ENCODE peak calls at places on chromosomes 2 and 18, in four cellular contexts. One of them, this sample, is unnamed.
A peak's percentile ranks its signal among the peaks of the same experiment; 100 is the strongest.

GRCh38 chr2:238947243-238947760 is 99.4 kb downstream of the TWIST2 start:
- DNase-seq in right atrium auricular region: no peak
- DNase-seq in lower lobe of right lung: no peak
- DNase-seq in adrenal gland: no peak
- DNase-seq in this sample: no peak

GRCh38 chr18:12862467-12862866 is 21.6 kb downstream of the PTPN2 start:
- DNase-seq in right atrium auricular region: no peak
- DNase-seq in lower lobe of right lung: no peak
- DNase-seq in adrenal gland: no peak
- DNase-seq in this sample: no peak

GRCh38 chr2:199814845-199815211 is 36.2 kb downstream of the FTCDNL1 start:
- DNase-seq in right atrium auricular region: no peak
- DNase-seq in lower lobe of right lung: no peak
- DNase-seq in adrenal gland: no peak
- DNase-seq in this sample: no peak

GRCh38 chr2:240564571-240565266 is 3.6 kb upstream of the RNPEPL1 start:
- DNase-seq in right atrium auricular region: peak; percentile 40
- DNase-seq in lower lobe of right lung: no peak
- DNase-seq in adrenal gland: peak; percentile 18
- DNase-seq in this sample: peak; percentile 52

GRCh38 chr2:236510049-236510448 is 59.6 kb upstream of the ACKR3 start:
- DNase-seq in right atrium auricular region: no peak
- DNase-seq in lower lobe of right lung: no peak
- DNase-seq in adrenal gland: no peak
- DNase-seq in this sample: no peak

GRCh38 chr2:111632661-111633060 is 251.3 kb downstream of the ANAPC1 start:
- DNase-seq in right atrium auricular region: no peak
- DNase-seq in lower lobe of right lung: no peak
- DNase-seq in adrenal gland: no peak
- DNase-seq in this sample: no peak

GRCh38 chr2:138423745-138424144 is 77.8 kb upstream of the SPOPL start:
- DNase-seq in right atrium auricular region: no peak
- DNase-seq in lower lobe of right lung: no peak
- DNase-seq in adrenal gland: no peak
- DNase-seq in this sample: no peak

GRCh38 chr18:28728891-28729290 is 552.0 kb upstream of the CDH2 start:
- DNase-seq in right atrium auricular region: no peak
- DNase-seq in lower lobe of right lung: no peak
- DNase-seq in adrenal gland: no peak
- DNase-seq in this sample: no peak

GRCh38 chr2:39488450-39488849 is 51.4 kb upstream of the MAP4K3 start:
- DNase-seq in right atrium auricular region: no peak
- DNase-seq in lower lobe of right lung: peak; percentile 57
- DNase-seq in adrenal gland: peak; percentile 68
- DNase-seq in this sample: no peak

GRCh38 chr2:208135794-208136369 is 6.3 kb upstream of the CRYGC start:
- DNase-seq in right atrium auricular region: no peak
- DNase-seq in lower lobe of right lung: no peak
- DNase-seq in adrenal gland: no peak
- DNase-seq in this sample: peak; percentile 25

GRCh38 chr2:173354601-173355131 is at the start of gene CDCA7:
- DNase-seq in right atrium auricular region: no peak
- DNase-seq in lower lobe of right lung: peak; percentile 62
- DNase-seq in adrenal gland: peak; percentile 18
- DNase-seq in this sample: peak; percentile 79
- TF ChIP-seq CTCF in right atrium auricular region: peak; percentile 5
- TF ChIP-seq CTCF in lower lobe of right lung: no peak
- TF ChIP-seq CTCF in adrenal gland: no peak
- TF ChIP-seq CTCF in this sample: no peak

GRCh38 chr18:58690259-58690658 is 19.0 kb downstream of the MALT1 start:
- DNase-seq in right atrium auricular region: no peak
- DNase-seq in lower lobe of right lung: no peak
- DNase-seq in adrenal gland: no peak
- DNase-seq in this sample: no peak
- H3K4me1 ChIP-seq in right atrium auricular region: no peaks in the 10 kb centered on the region
- H3K4me1 ChIP-seq in lower lobe of right lung: no peaks in the 10 kb centered on the region
- H3K4me1 ChIP-seq in adrenal gland: no peaks in the 10 kb centered on the region
- H3K4me1 ChIP-seq in this sample: no peaks in the 10 kb centered on the region

DNA sequence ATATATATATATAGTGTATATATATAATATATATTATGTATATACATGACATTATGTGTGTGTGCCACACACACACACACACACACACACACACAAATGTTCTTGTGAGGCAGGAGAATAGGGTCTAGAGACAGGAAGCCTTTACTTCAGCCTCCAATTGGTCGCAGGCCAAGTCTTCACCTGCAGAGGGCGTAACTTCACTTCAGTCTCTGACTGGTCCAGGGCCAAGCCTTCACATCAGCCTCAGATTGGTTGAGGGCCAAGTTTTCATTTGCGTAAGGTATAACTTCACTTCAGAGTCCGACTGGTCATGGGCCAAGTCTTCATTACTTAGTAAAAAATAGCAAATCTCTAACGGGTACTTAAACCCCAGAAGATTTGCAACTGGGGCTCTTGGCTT is 13.2 kb upstream of the SS18 start:
- DNase-seq in right atrium auricular region: no peak
- DNase-seq in lower lobe of right lung: no peak
- DNase-seq in adrenal gland: no peak
- DNase-seq in this sample: no peak
- TF ChIP-seq CTCF in right atrium auricular region: no peak
- TF ChIP-seq CTCF in lower lobe of right lung: peak; percentile 11
- TF ChIP-seq CTCF in adrenal gland: no peak
- TF ChIP-seq CTCF in this sample: no peak

GRCh38 chr2:73749314-73749713 is 12.2 kb upstream of the TPRKB start:
- DNase-seq in right atrium auricular region: no peak
- DNase-seq in lower lobe of right lung: no peak
- DNase-seq in adrenal gland: no peak
- DNase-seq in this sample: no peak
- H3K4me1 ChIP-seq in right atrium auricular region: no peaks in the 10 kb centered on the region
- H3K4me1 ChIP-seq in lower lobe of right lung: no peaks in the 10 kb centered on the region
- H3K4me1 ChIP-seq in adrenal gland: no peaks in the 10 kb centered on the region
- H3K4me1 ChIP-seq in this sample: no peaks in the 10 kb centered on the region

DNA sequence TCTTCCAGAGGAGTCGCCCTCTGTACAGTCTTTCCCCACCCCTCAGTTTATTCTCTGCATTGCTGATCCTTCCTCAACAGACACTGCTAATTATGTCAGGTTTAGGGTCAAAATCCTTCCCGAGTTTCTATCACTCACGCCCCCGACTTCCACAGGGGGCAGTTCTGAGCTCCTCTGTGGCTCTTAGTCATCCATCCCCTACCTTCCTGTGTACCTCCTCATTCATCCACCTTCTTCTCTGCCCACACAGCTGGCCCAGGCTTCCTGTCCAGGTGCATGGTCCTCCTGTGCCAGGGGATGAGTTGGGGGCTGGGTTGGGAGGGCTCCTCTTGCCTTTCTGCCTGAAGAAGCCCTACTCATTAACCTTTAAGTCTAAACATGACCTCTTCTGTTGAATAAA is 202.9 kb downstream of the ARL4C start:
- DNase-seq in right atrium auricular region: no peak
- DNase-seq in lower lobe of right lung: no peak
- DNase-seq in adrenal gland: no peak
- DNase-seq in this sample: no peak
- TF ChIP-seq CTCF in right atrium auricular region: no peak
- TF ChIP-seq CTCF in lower lobe of right lung: no peak
- TF ChIP-seq CTCF in adrenal gland: no peak
- TF ChIP-seq CTCF in this sample: no peak

GRCh38 chr2:10408649-10409579 is 39.2 kb downstream of the ODC1 start:
- DNase-seq in right atrium auricular region: no peak
- DNase-seq in lower lobe of right lung: peak; percentile 93
- DNase-seq in adrenal gland: peak; percentile 85
- DNase-seq in this sample: peak; percentile 91
- H3K4me1 ChIP-seq in right atrium auricular region: peaks cover 60% of the 10 kb centered on the region
- H3K4me1 ChIP-seq in lower lobe of right lung: peaks cover 72% of the 10 kb centered on the region
- H3K4me1 ChIP-seq in adrenal gland: peaks cover 49% of the 10 kb centered on the region
- H3K4me1 ChIP-seq in this sample: peaks cover 31% of the 10 kb centered on the region

GRCh38 chr2:104447831-104448434 is 406.0 kb upstream of the POU3F3 start:
- DNase-seq in right atrium auricular region: no peak
- DNase-seq in lower lobe of right lung: no peak
- DNase-seq in adrenal gland: no peak
- DNase-seq in this sample: no peak
- TF ChIP-seq CTCF in right atrium auricular region: no peak
- TF ChIP-seq CTCF in lower lobe of right lung: no peak
- TF ChIP-seq CTCF in adrenal gland: no peak
- TF ChIP-seq CTCF in this sample: no peak

DNA sequence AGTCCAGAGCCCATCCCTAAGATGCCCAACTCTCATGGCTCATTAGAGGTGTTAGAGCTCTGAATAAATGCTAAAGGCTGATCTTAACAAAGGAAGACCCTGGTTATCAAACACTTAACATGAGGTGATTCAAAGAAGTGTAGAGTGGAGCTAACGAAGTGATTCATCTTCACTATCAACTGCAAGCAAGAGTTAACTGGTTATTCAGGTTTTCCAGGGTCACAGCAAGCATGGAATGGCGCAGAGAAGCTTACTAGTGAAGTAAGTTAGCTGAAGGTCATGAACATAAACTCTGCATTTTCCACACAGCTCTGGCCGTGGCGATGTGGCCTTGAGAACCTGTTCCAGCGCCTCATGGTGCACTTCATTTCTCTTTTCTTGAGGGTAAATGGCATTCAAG is 17.0 kb downstream of the RND3 start:
- DNase-seq in right atrium auricular region: no peak
- DNase-seq in lower lobe of right lung: no peak
- DNase-seq in adrenal gland: no peak
- DNase-seq in this sample: no peak
- H3K4me1 ChIP-seq in right atrium auricular region: peaks cover 27% of the 10 kb centered on the region
- H3K4me1 ChIP-seq in lower lobe of right lung: peaks cover 25% of the 10 kb centered on the region
- H3K4me1 ChIP-seq in adrenal gland: peaks cover 49% of the 10 kb centered on the region
- H3K4me1 ChIP-seq in this sample: peaks cover 26% of the 10 kb centered on the region

GRCh38 chr18:49059028-49059670 is 108.4 kb upstream of the SMAD7 start:
- DNase-seq in right atrium auricular region: no peak
- DNase-seq in lower lobe of right lung: no peak
- DNase-seq in adrenal gland: no peak
- DNase-seq in this sample: no peak
- TF ChIP-seq CTCF in right atrium auricular region: peak; percentile 32
- TF ChIP-seq CTCF in lower lobe of right lung: peak; percentile 23
- TF ChIP-seq CTCF in adrenal gland: no peak
- TF ChIP-seq CTCF in this sample: no peak

This sample was measured in mucosa of descending colon.